ENCODE peak calls at places on chromosome 13, in ten cellular contexts. Y, D, X, J, N, Z, T, P, Q and L are unnamed samples.

GRCh38 chr13:112768795-112769411 is 79.1 kb downstream of the ATP11A start:
- DNase-seq in P (no peak), N (no peak), Y (no peak), J (peak), T (no peak), D (no peak), Z (no peak), X (no peak), Q (peak), L (no peak)

GRCh38 chr13:38308736-38309135 is 40.9 kb upstream of the UFM1 start:
- DNase-seq in T (no peak), J (no peak), Z (no peak), Y (no peak), X (peak), D (no peak), P (peak), N (no peak), Q (no peak), L (no peak)

GRCh38 chr13:59846845-59847620 is 316.7 kb downstream of the DIAPH3 start:
- DNase-seq in D (no peak), P (no peak), Q (no peak), Z (no peak), J (no peak), Y (no peak), X (no peak), N (no peak), T (no peak), L (no peak)

GRCh38 chr13:50626031-50626643 is 217.4 kb downstream of the DLEU7 start:
- DNase-seq in X (peak), Y (no peak), J (no peak), Q (no peak), T (no peak), P (no peak), D (no peak), N (peak), Z (no peak), L (no peak)

GRCh38 chr13:36945078-36945477 is 25.0 kb upstream of the SMAD9 start:
- DNase-seq in T (no peak), P (no peak), X (no peak), Q (no peak), J (no peak), D (no peak), Y (no peak), N (no peak), Z (no peak), L (no peak)

GRCh38 chr13:20431080-20431479 is 94.6 kb downstream of the CRYL1 start:
- DNase-seq in P (no peak), Y (no peak), T (no peak), N (no peak), Z (no peak), D (no peak), J (no peak), Q (no peak), X (no peak), L (no peak)

GRCh38 chr13:109366521-109366920 is 419.9 kb downstream of the IRS2 start:
- DNase-seq in J (no peak), Q (no peak), N (no peak), P (no peak), Y (no peak), Z (no peak), X (no peak), T (no peak), D (no peak), L (no peak)

GRCh38 chr13:43167058-43167457 is 143.7 kb downstream of the DNAJC15 start:
- DNase-seq in T (no peak), D (no peak), Y (no peak), P (no peak), J (no peak), X (no peak), N (no peak), Z (no peak), Q (no peak), L (no peak)

GRCh38 chr13:94994506-94994905 is 282.2 kb upstream of the SOX21 start:
- DNase-seq in Y (no peak), Q (no peak), N (no peak), T (no peak), P (no peak), J (no peak), Z (no peak), D (no peak), X (no peak), L (no peak)

GRCh38 chr13:29402168-29402621 is 193.3 kb downstream of the SLC7A1 start:
- DNase-seq in P (peak), Z (no peak), Y (no peak), D (no peak), N (peak), X (peak), J (no peak), T (no peak), Q (no peak), L (no peak)

GRCh38 chr13:32997399-32997798 is 18.8 kb upstream of the KL start:
- DNase-seq in N (no peak), Q (no peak), D (no peak), P (no peak), Y (no peak), T (no peak), Z (no peak), J (no peak), X (no peak), L (no peak)

GRCh38 chr13:99658266-99658991 is 157.2 kb downstream of the TM9SF2 start:
- DNase-seq in Q (peak), D (peak), Z (peak), T (peak), Y (peak), X (peak), J (peak), P (peak), N (peak), L (peak)

GRCh38 chr13:29103036-29103800 is 283.1 kb downstream of the MTUS2 start:
- DNase-seq in Y (no peak), J (no peak), N (no peak), Z (no peak), T (no peak), D (no peak), X (no peak), Q (no peak), P (no peak), L (no peak)

GRCh38 chr13:100280681-100281080 is 191.8 kb downstream of the PCCA start:
- DNase-seq in Y (no peak), X (peak), J (no peak), T (no peak), D (no peak), Q (no peak), Z (no peak), P (no peak), N (no peak), L (no peak)

GRCh38 chr13:73138276-73138950 is 79.6 kb downstream of the KLF5 start:
- DNase-seq in Y (no peak), D (no peak), T (no peak), X (peak), J (no peak), N (no peak), Z (no peak), P (peak), Q (no peak), L (peak)

GRCh38 chr13:30607908-30608307 is 9.8 kb upstream of the USPL1 start:
- DNase-seq in N (no peak), Q (no peak), P (no peak), T (no peak), J (no peak), D (no peak), X (no peak), Z (peak), Y (peak), L (no peak)

GRCh38 chr13:32903720-32904119 is 112.5 kb upstream of the KL start:
- DNase-seq in Z (no peak), N (no peak), X (peak), T (no peak), Q (no peak), D (no peak), J (no peak), Y (no peak), P (no peak), L (no peak)

GRCh38 chr13:23583491-23583890 is 13.3 kb downstream of the TNFRSF19 start:
- DNase-seq in N (no peak), Q (no peak), X (no peak), Z (no peak), Y (no peak), D (no peak), T (no peak), J (no peak), P (no peak), L (no peak)

GRCh38 chr13:112112534-112113276 is 45.8 kb downstream of the SOX1 start:
- DNase-seq in Y (no peak), T (no peak), P (no peak), N (no peak), D (no peak), J (peak), Z (no peak), X (no peak), Q (no peak), L (no peak)

GRCh38 chr13:75186384-75186783 is 295.6 kb downstream of the TBC1D4 start:
- DNase-seq in D (no peak), P (no peak), Q (no peak), T (no peak), N (no peak), Z (no peak), Y (no peak), X (no peak), J (no peak), L (no peak)

GRCh38 chr13:45817833-45818232 is 33.7 kb downstream of the SIAH3 start:
- DNase-seq in X (no peak), T (no peak), P (no peak), Q (no peak), J (no peak), Z (no peak), Y (no peak), N (no peak), D (no peak), L (no peak)

GRCh38 chr13:45292176-45292575 is 48.8 kb downstream of the TPT1 start:
- DNase-seq in D (no peak), N (no peak), Q (peak), X (no peak), T (no peak), P (no peak), J (no peak), Z (no peak), Y (no peak), L (no peak)

GRCh38 chr13:110463876-110464510 is 97.5 kb downstream of the RAB20 start:
- DNase-seq in X (peak), Y (no peak), D (no peak), J (no peak), N (no peak), Q (no peak), Z (no peak), T (no peak), P (no peak), L (no peak)

GRCh38 chr13:41842029-41842428 is 118.9 kb downstream of the VWA8 start:
- DNase-seq in X (no peak), T (no peak), P (peak), Q (no peak), D (no peak), J (no peak), Z (no peak), Y (no peak), N (peak), L (no peak)

GRCh38 chr13:85653681-85654080 is 145.5 kb downstream of the SLITRK6 start:
- DNase-seq in Y (no peak), P (no peak), X (no peak), Q (no peak), N (no peak), T (no peak), J (no peak), Z (no peak), D (no peak), L (no peak)

GRCh38 chr13:107138468-107138867 is 570.5 kb upstream of the ARGLU1 start:
- DNase-seq in Z (no peak), Y (no peak), P (no peak), N (no peak), T (no peak), X (peak), J (no peak), D (no peak), Q (no peak), L (no peak)